ENCODE peak calls at places on chromosomes 2 and 18, in four cellular contexts. L is fibroblast of lung; T is activated CD4-positive, alpha-beta T cell treated with anti-CD3 and anti-CD28 coated beads for 24 hours; X is non-pigmented ciliary epithelial cell. Y is an unnamed sample.

GRCh38 chr18:12006488-12006840 is 25.2 kb downstream of the IMPA2 start:
- DNase-seq in T (no peak), L (no peak), X (no peak), Y (no peak)

GRCh38 chr2:68837861-68838341 is 33.3 kb downstream of the BMP10 start:
- DNase-seq in L (peak), T (no peak), X (no peak), Y (no peak)

GRCh38 chr2:149787206-149787605 is 199.6 kb upstream of the MMADHC start:
- DNase-seq in T (no peak), L (no peak), X (no peak), Y (peak)

GRCh38 chr2:47697000-47697601 is 85.8 kb upstream of the MSH6 start:
- DNase-seq in T (no peak), X (no peak), L (no peak), Y (no peak)

GRCh38 chr2:106065268-106065982 is 128.7 kb downstream of the UXS1 start:
- DNase-seq in T (no peak), X (no peak), L (no peak), Y (no peak)

GRCh38 chr2:60544059-60544458 is 9.4 kb downstream of the BCL11A start:
- DNase-seq in X (no peak), L (peak), T (no peak), Y (no peak)

GRCh38 chr18:35917043-35917442 is 55.4 kb upstream of the RMP24 start:
- DNase-seq in L (no peak), T (no peak), X (no peak), Y (no peak)

GRCh38 chr2:181052523-181052891 is 72.1 kb downstream of the UBE2E3 start:
- DNase-seq in L (no peak), X (no peak), T (no peak), Y (no peak)

GRCh38 chr2:234952270-234953115 is 676 bp downstream of the SH3BP4 start:
- DNase-seq in T (no peak), X (no peak), L (no peak), Y (no peak)

GRCh38 chr18:48398074-48398473 is 11.1 kb downstream of the ZBTB7C start:
- DNase-seq in X (no peak), T (no peak), L (no peak), Y (no peak)

GRCh38 chr2:241314933-241315182 is 614 bp downstream of the HDLBP start:
- DNase-seq in L (no peak), X (no peak), T (no peak), Y (no peak)

Y was measured in foreskin fibroblast.